ENCODE peak calls at places on chromosomes 16 and 17, in six cellular contexts. I is GM12878, T is HepG2, L is H1, X is GM12892, K is K562. J is an unnamed sample.

GRCh38 chr16:24508614-24509013 is 30.8 kb upstream of the RBBP6 start:
- DNase-seq in I (no peak), T (no peak), L (no peak), X (no peak), K (no peak), J (no peak)

GRCh38 chr16:58773870-58774269 is 39.8 kb upstream of the GOT2 start:
- DNase-seq in I (no peak), T (peak; percentile 31), L (no peak), X (no peak), K (no peak), J (no peak)

GRCh38 chr17:69551212-69552010 is 136.9 kb downstream of the MAP2K6 start:
- DNase-seq in I (no peak), T (no peak), L (no peak), X (no peak), K (no peak), J (no peak)

GRCh38 chr16:46768809-46769208 is 20.7 kb upstream of the MYLK3 start:
- DNase-seq in I (no peak), T (no peak), L (no peak), X (no peak), K (no peak), J (no peak)

GRCh38 chr17:79781691-79782575 is 4.0 kb downstream of the CBX2 start:
- DNase-seq in I (no peak), T (no peak), L (no peak), X (no peak), K (no peak), J (no peak)

GRCh38 chr16:20001856-20002707 is 71.6 kb downstream of the GPR139 start:
- DNase-seq in I (no peak), T (peak; percentile 44), L (no peak), X (no peak), K (no peak), J (no peak)

GRCh38 chr17:66727634-66728570 is 107.0 kb upstream of the CACNG5 start:
- DNase-seq in I (no peak), T (peak; percentile 47), L (peak; percentile 78), X (peak; percentile 41), K (peak; percentile 49), J (peak; percentile 53)

GRCh38 chr16:59886021-59886420 is 1151.9 kb upstream of the GOT2 start:
- DNase-seq in I (no peak), T (no peak), L (no peak), X (no peak), K (no peak), J (no peak)

GRCh38 chr17:42751628-42752027 is 6.8 kb upstream of the EZH1 start:
- DNase-seq in I (no peak), T (no peak), L (no peak), X (no peak), K (no peak), J (no peak)

GRCh38 chr16:80580109-80580832 is 39.5 kb downstream of the DYNLRB2 start:
- DNase-seq in I (peak; percentile 89), T (no peak), L (no peak), X (peak; percentile 38), K (no peak), J (peak; percentile 43)

GRCh38 chr17:66466933-66467367 is 164.5 kb downstream of the PRKCA start:
- DNase-seq in I (no peak), T (peak; percentile 92), L (no peak), X (no peak), K (peak; percentile 36), J (no peak)

GRCh38 chr17:8855477-8856204 is 11.8 kb downstream of the PIK3R6 start:
- DNase-seq in I (peak; percentile 97), T (no peak), L (no peak), X (no peak), K (no peak), J (no peak)

GRCh38 chr17:14427914-14428639 is 127.2 kb downstream of the HS3ST3B1 start:
- DNase-seq in I (peak; percentile 3), T (no peak), L (no peak), X (no peak), K (no peak), J (no peak)

GRCh38 chr16:64153718-64154117 is 968.1 kb downstream of the CDH11 start:
- DNase-seq in I (no peak), T (no peak), L (no peak), X (no peak), K (no peak), J (no peak)

GRCh38 chr16:72094266-72094610 is 591 bp downstream of the DHX38 start:
- DNase-seq in I (no peak), T (no peak), L (no peak), X (no peak), K (no peak), J (no peak)

GRCh38 chr17:74904687-74905409 is 11.4 kb upstream of the FADS6 start:
- DNase-seq in I (no peak), T (no peak), L (no peak), X (no peak), K (no peak), J (no peak)

GRCh38 chr17:77328823-77329740 is 188.3 kb downstream of the SEC14L1 start:
- DNase-seq in I (no peak), T (no peak), L (no peak), X (no peak), K (no peak), J (no peak)

GRCh38 chr17:39225974-39226683 is 384 bp upstream of the STAC2 start:
- DNase-seq in I (no peak), T (no peak), L (peak; percentile 98), X (no peak), K (peak; percentile 93), J (no peak)

GRCh38 chr17:66840061-66840460 is 5.1 kb downstream of the CACNG5 start:
- DNase-seq in I (no peak), T (no peak), L (no peak), X (no peak), K (no peak), J (no peak)

GRCh38 chr16:48810803-48811453 is 200.9 kb upstream of the N4BP1 start:
- DNase-seq in I (no peak), T (no peak), L (peak; percentile 66), X (no peak), K (no peak), J (no peak)

GRCh38 chr17:5629133-5629532 is 44.8 kb upstream of the NLRP1 start:
- DNase-seq in I (no peak), T (no peak), L (no peak), X (no peak), K (no peak), J (no peak)

GRCh38 chr17:5630434-5630833 is 46.1 kb upstream of the NLRP1 start:
- DNase-seq in I (no peak), T (no peak), L (no peak), X (no peak), K (no peak), J (no peak)

GRCh38 chr17:5631958-5632357 is 47.6 kb upstream of the NLRP1 start:
- DNase-seq in I (no peak), T (no peak), L (no peak), X (no peak), K (no peak), J (no peak)

GRCh38 chr17:5628262-5628661 is 44.0 kb upstream of the NLRP1 start:
- DNase-seq in I (no peak), T (no peak), L (no peak), X (no peak), K (no peak), J (no peak)
- TF ChIP-seq POLR2AphosphoS5 in I (no peak), T (no peak), L (no peak), X (no peak), K (no peak), J (no peak)

GRCh38 chr17:12665263-12666210 is at the start of gene MYOCD:
- DNase-seq in I (no peak), T (no peak), L (peak; percentile 82), X (peak; percentile 42), K (no peak), J (peak; percentile 42)
- TF ChIP-seq POLR2A in I (no peak), T (no peak), L (no peak), X (no peak), K (no peak), J (no peak)

DNA sequence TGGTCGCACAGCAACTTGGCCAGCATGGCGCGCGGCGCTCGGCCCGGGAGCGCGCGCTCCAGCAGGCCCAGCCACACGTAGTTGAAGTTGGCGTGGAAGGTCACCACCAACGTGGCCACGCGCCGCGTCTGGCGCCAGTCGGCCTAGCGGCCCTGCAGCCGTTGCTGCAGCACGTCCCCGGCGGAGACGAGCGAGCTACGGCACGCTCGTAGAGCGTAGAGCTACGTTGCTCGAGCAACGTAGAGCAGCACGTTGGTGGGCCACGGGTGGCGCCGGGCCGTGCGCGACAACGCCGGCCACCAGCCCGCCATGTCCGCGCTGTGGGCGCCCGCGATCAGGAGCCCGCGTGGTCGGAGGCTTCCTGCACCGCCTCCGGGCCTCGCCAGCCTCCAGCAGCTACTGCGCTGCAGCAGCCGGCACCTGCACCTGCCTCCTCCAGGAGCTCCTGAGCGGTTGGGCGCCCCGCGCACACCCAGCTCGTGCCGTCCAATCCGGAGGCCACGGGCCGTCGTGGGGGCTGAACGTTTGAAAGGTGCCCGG is 13.4 kb upstream of the SULT1A1 start:
- DNase-seq in I (no peak), T (no peak), L (no peak), X (peak; percentile 49), K (peak; percentile 1), J (peak; percentile 60)
- TF ChIP-seq TAF1 in I (no peak), T (no peak), L (no peak), X (no peak), K (no peak), J (no peak)

DNA sequence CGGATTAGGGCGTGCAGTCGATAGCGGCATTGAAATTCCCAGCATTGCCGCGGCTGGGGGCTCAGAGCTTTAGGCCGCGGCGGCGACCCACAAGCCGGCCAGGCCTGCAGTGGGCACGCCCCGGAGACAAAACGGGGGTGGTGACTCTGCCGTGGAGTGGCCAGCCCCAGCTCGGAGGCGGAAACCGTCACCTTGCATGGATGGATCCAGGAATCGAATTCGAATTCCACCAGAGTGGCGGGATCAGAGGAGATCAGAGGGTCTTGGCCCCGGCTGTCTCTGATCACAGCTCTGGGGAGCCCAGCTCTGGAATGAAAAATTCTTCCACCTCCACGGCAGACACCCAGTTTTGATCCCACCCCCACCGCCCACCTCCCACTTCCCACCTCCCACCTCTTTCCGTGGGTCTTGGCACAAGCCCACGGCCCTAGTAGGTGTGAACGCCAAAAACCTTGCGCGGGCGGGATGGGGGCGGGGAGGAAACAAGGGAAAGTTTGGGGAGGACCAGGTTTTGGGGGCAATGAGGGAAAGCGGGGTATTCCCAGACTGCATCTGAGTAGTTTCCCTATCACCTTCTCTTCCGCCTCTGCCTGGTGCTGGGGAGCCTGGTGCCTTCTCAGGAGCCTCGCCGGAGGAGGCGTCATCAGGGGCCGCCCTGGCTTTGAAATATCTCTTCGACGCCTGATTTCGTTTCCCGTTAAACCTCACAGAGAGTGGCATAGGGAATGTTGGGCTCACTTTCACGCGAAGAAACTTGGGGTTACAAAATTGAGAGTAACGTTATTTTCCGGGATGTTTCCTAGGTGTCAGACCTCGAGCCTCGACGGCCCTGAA is 1.4 kb upstream of the IRX3 start:
- DNase-seq in I (no peak), T (no peak), L (no peak), X (no peak), K (no peak), J (no peak)
- TF ChIP-seq POLR2AphosphoS5 in I (no peak), T (no peak), L (no peak), X (no peak), K (no peak), J (no peak)

DNA sequence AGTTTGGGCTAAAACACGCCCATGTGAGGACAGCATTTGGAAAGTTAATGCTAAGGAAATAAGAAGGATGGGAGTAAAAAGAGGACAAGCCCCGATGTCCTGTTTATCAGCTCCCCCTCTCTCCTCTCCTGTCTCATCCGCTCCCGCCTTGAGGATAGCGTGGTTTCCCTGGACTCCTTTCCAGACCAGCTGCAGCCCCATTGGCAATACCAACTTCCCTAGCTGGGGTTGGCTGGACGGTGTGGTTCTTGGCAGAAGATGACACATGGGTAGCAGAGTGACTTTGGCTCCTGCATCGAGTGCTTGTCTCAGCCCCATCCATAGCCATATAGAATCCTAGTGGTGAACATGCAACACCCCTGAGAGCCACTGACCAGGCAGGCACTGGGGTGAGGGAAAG is 185.9 kb downstream of the CCDC182 start:
- DNase-seq in I (no peak), T (no peak), L (no peak), X (no peak), K (no peak), J (no peak)
- TF ChIP-seq POLR2A in I (no peak), T (no peak), L (no peak), X (no peak), K (no peak), J (no peak)

J was measured in GM12891.